ENCODE peak calls at places on chromosomes 1 and 21, in seven cellular contexts. W, C, Z, A, K, B and M are unnamed samples.

GRCh38 chr1:6743189-6744101 is 41.8 kb upstream of the CAMTA1 start:
- DNase-seq in K (peak; percentile 27), W (no peak), C (no peak), Z (no peak), B (peak; percentile 76), A (peak; percentile 70), M (peak; percentile 84)

GRCh38 chr1:88180449-88181108 is 503.5 kb upstream of the PKN2 start:
- DNase-seq in Z (peak; percentile 11), A (peak; percentile 70), C (peak; percentile 35), W (peak; percentile 80), B (peak; percentile 82), K (peak; percentile 17), M (peak; percentile 91)

GRCh38 chr1:24776821-24777220 is 31.6 kb downstream of the CLIC4 start:
- DNase-seq in C (no peak), Z (no peak), B (no peak), K (no peak), A (no peak), W (no peak), M (no peak)

GRCh38 chr1:69421286-69421685 is 146.4 kb upstream of the LRRC7 start:
- DNase-seq in A (no peak), C (no peak), K (no peak), Z (no peak), W (no peak), B (no peak), M (peak; percentile 72)

GRCh38 chr1:6475381-6476133 is 9.6 kb upstream of the TNFRSF25 start:
- DNase-seq in K (peak; percentile 76), C (peak; percentile 11), B (peak; percentile 37), Z (no peak), A (no peak), W (peak; percentile 65), M (peak; percentile 72)

GRCh38 chr1:235511470-235512240 is 7.4 kb upstream of the B3GALNT2 start:
- DNase-seq in W (no peak), C (no peak), Z (no peak), B (no peak), A (no peak), K (no peak), M (peak; percentile 29)

GRCh38 chr1:10663668-10664035 is 132.8 kb downstream of the CASZ1 start:
- DNase-seq in B (no peak), A (peak; percentile 69), C (no peak), W (peak; percentile 62), Z (no peak), K (no peak), M (peak; percentile 76)

GRCh38 chr21:36756527-36756926 is 57.6 kb downstream of the SIM2 start:
- DNase-seq in Z (no peak), A (no peak), C (no peak), K (no peak), B (no peak), W (no peak), M (no peak)

GRCh38 chr1:216910081-216910840 is 187.0 kb upstream of the ESRRG start:
- DNase-seq in C (no peak), A (no peak), W (no peak), B (peak; percentile 29), Z (no peak), K (no peak), M (peak; percentile 63)

GRCh38 chr1:48619529-48619928 is 147.5 kb upstream of the SPATA6 start:
- DNase-seq in K (no peak), A (no peak), C (peak; percentile 82), B (peak; percentile 24), W (peak; percentile 28), Z (no peak), M (peak; percentile 23)

GRCh38 chr1:35575401-35575958 is 2.4 kb downstream of the TFAP2E start:
- DNase-seq in C (no peak), A (no peak), W (no peak), B (no peak), Z (no peak), K (no peak), M (no peak)

GRCh38 chr1:234875328-234875952 is 253.2 kb downstream of the TOMM20 start:
- DNase-seq in C (no peak), Z (no peak), K (no peak), W (no peak), A (no peak), B (no peak), M (no peak)

GRCh38 chr1:214228976-214229375 is 52.0 kb upstream of the SMYD2 start:
- DNase-seq in A (no peak), W (no peak), C (no peak), Z (no peak), B (no peak), K (no peak), M (no peak)

GRCh38 chr1:162696286-162696862 is 64.1 kb downstream of the DDR2 start:
- DNase-seq in A (peak; percentile 78), W (peak; percentile 52), B (no peak), C (peak; percentile 44), Z (peak; percentile 89), K (no peak), M (peak; percentile 92)

GRCh38 chr1:112761714-112762480 is 46.8 kb upstream of the PPM1J start:
- DNase-seq in C (no peak), W (no peak), B (no peak), A (no peak), K (no peak), Z (peak; percentile 82), M (no peak)

GRCh38 chr1:157105988-157106812 is 6.6 kb upstream of the ETV3L start:
- DNase-seq in C (peak; percentile 54), A (peak; percentile 57), K (no peak), Z (no peak), B (no peak), W (no peak), M (peak; percentile 76)

GRCh38 chr1:179708434-179709195 is 34.5 kb upstream of the FAM163A start:
- DNase-seq in A (no peak), K (no peak), C (no peak), B (no peak), W (no peak), Z (no peak), M (no peak)

GRCh38 chr1:156704930-156705320 is 458 bp downstream of the CRABP2 start:
- DNase-seq in K (no peak), B (no peak), A (peak; percentile 73), W (no peak), Z (no peak), C (peak; percentile 40), M (peak; percentile 85)

GRCh38 chr21:43339668-43340067 is 87.3 kb downstream of the SIK1 start:
- DNase-seq in K (no peak), A (no peak), C (no peak), Z (no peak), B (no peak), W (no peak), M (no peak)

GRCh38 chr1:1937061-1937460 is 18.0 kb upstream of the TMEM52 start:
- DNase-seq in W (no peak), C (no peak), Z (no peak), B (no peak), K (no peak), A (no peak), M (no peak)

GRCh38 chr1:206421616-206422355 is 48.5 kb upstream of the IKBKE start:
- DNase-seq in W (no peak), C (no peak), K (no peak), B (no peak), A (no peak), Z (no peak), M (no peak)

GRCh38 chr1:1216770-1217620 is 3.0 kb upstream of the TNFRSF4 start:
- DNase-seq in A (no peak), Z (no peak), K (peak; percentile 81), C (no peak), W (no peak), B (no peak), M (no peak)

GRCh38 chr21:45358711-45359310 is 46.2 kb upstream of the COL18A1 start:
- DNase-seq in C (no peak), K (no peak), A (no peak), B (no peak), W (no peak), Z (no peak), M (no peak)

GRCh38 chr1:31084782-31085569 is 19.5 kb upstream of the PUM1 start:
- DNase-seq in Z (no peak), C (no peak), W (no peak), A (no peak), B (no peak), K (no peak), M (no peak)

GRCh38 chr1:154326546-154327465 is 1.5 kb downstream of the ATP8B2 start:
- DNase-seq in B (no peak), W (no peak), K (no peak), C (no peak), Z (no peak), A (peak; percentile 78), M (peak; percentile 63)

GRCh38 chr21:45457161-45457831 is 52.3 kb downstream of the COL18A1 start:
- DNase-seq in Z (no peak), B (no peak), C (no peak), K (no peak), A (no peak), W (no peak), M (no peak)

GRCh38 chr1:10658396-10659066 is 137.9 kb downstream of the CASZ1 start:
- DNase-seq in B (no peak), C (no peak), A (no peak), K (no peak), Z (no peak), W (no peak), M (no peak)

GRCh38 chr1:62180649-62181048 is 14.0 kb upstream of the L1TD1 start:
- DNase-seq in B (no peak), A (peak; percentile 48), K (no peak), W (no peak), Z (no peak), C (no peak), M (no peak)

GRCh38 chr1:197065549-197065948 is 1.5 kb downstream of the F13B start:
- DNase-seq in Z (no peak), W (no peak), C (no peak), B (no peak), K (no peak), A (no peak), M (peak; percentile 7)

GRCh38 chr1:76137746-76138145 is 63.2 kb downstream of the ST6GALNAC3 start:
- DNase-seq in K (no peak), A (no peak), B (no peak), C (no peak), W (no peak), Z (no peak), M (no peak)

GRCh38 chr1:160410412-160411005 is 10.1 kb downstream of the VANGL2 start:
- DNase-seq in Z (peak; percentile 20), B (no peak), K (no peak), W (peak; percentile 68), A (no peak), C (no peak), M (peak; percentile 74)

GRCh38 chr1:25068829-25069228 is 138.8 kb upstream of the RUNX3 start:
- DNase-seq in Z (no peak), A (no peak), W (no peak), C (no peak), B (no peak), K (no peak), M (no peak)

GRCh38 chr1:200245492-200245891 is 164.3 kb downstream of the ZNF281 start:
- DNase-seq in C (peak; percentile 18), K (no peak), W (no peak), Z (no peak), A (no peak), B (no peak), M (peak; percentile 52)

GRCh38 chr1:223628233-223628632 is 37.3 kb downstream of the CAPN8 start:
- DNase-seq in K (peak; percentile 15), B (no peak), Z (no peak), A (no peak), W (peak; percentile 41), C (no peak), M (peak; percentile 33)

GRCh38 chr1:8598060-8598724 is 219.2 kb downstream of the RERE start:
- DNase-seq in K (no peak), Z (no peak), A (no peak), C (no peak), W (no peak), B (peak; percentile 47), M (peak; percentile 62)

GRCh38 chr1:62589321-62589720 is 8.0 kb upstream of the ANGPTL3 start:
- DNase-seq in Z (no peak), C (no peak), K (no peak), W (no peak), A (no peak), B (no peak), M (peak; percentile 69)

GRCh38 chr1:70966018-70966638 is 81.5 kb downstream of the PTGER3 start:
- DNase-seq in B (no peak), A (no peak), Z (no peak), C (no peak), K (no peak), W (no peak), M (peak; percentile 5)